ENCODE peak calls at places on chromosomes 16 and 17, in five cellular contexts. T is MCF 10A; X is OCI-LY7; G is left ventricle myocardium superior; P is stimulated activated CD4-positive, alpha-beta T cell treated with anti-CD3 and anti-CD28 coated beads, Interleukin-1b, Interleukin-23, amount 100 ng/mL, for 1 hour. H is an unnamed sample.
A peak's percentile ranks its signal among the peaks of the same experiment; 100 is the strongest.

GRCh38 chr16:70258065-70258464 is 6.3 kb upstream of the EXOSC6 start:
- DNase-seq in P (no peak), X (no peak), T (no peak), G (no peak), H (no peak)

GRCh38 chr16:3580686-3581085 is 3.5 kb upstream of the NLRC3 start:
- DNase-seq in T (no peak), X (peak; percentile 37), G (no peak), P (no peak), H (no peak)

GRCh38 chr17:49575524-49576120 is at the start of gene NXPH3:
- DNase-seq in G (peak; percentile 87), T (peak; percentile 54), X (peak; percentile 41), P (peak; percentile 44), H (no peak)

GRCh38 chr17:77356690-77357201 is 216.0 kb downstream of the SEC14L1 start:
- DNase-seq in P (no peak), G (no peak), X (no peak), T (no peak), H (no peak)

GRCh38 chr16:89954462-89954861 is 5.9 kb downstream of the DEF8 start:
- DNase-seq in G (no peak), P (no peak), T (no peak), X (no peak), H (no peak)

GRCh38 chr16:67104845-67105244 is 4.9 kb upstream of the PHAF1 start:
- DNase-seq in X (no peak), G (no peak), P (no peak), T (peak; percentile 34), H (no peak)

GRCh38 chr17:21377821-21378396 is 1.8 kb downstream of the KCNJ12 start:
- DNase-seq in T (no peak), G (no peak), P (no peak), X (no peak), H (no peak)

GRCh38 chr17:82361885-82362633 is 3.0 kb downstream of the TEX19 start:
- DNase-seq in P (no peak), X (no peak), G (no peak), T (no peak), H (no peak)

GRCh38 chr17:33292184-33292980 is 713 bp downstream of the ASIC2 start:
- DNase-seq in G (no peak), X (no peak), T (no peak), P (no peak), H (no peak)

GRCh38 chr16:49010879-49011278 is 270.8 kb downstream of the CBLN1 start:
- DNase-seq in X (no peak), P (no peak), G (no peak), T (no peak), H (no peak)

GRCh38 chr17:82940226-82941020 is 100.6 kb upstream of the ZNF750 start:
- DNase-seq in X (no peak), P (no peak), G (no peak), T (no peak), H (no peak)

GRCh38 chr16:5045499-5046115 is 11.9 kb upstream of the NAGPA start:
- DNase-seq in T (no peak), G (no peak), X (no peak), P (no peak), H (no peak)

GRCh38 chr17:13114601-13115024 is 96.8 kb upstream of the ELAC2 start:
- DNase-seq in G (peak; percentile 41), X (peak; percentile 2), P (no peak), T (peak; percentile 55), H (peak; percentile 48)

GRCh38 chr17:17388657-17389496 is 85.7 kb downstream of the NT5M start:
- DNase-seq in G (no peak), P (no peak), X (no peak), T (no peak), H (peak; percentile 34)

GRCh38 chr16:54407596-54407995 is 121.0 kb upstream of the IRX3 start:
- DNase-seq in G (no peak), X (no peak), T (peak; percentile 38), P (no peak), H (no peak)

GRCh38 chr16:75244844-75245758 is 6.3 kb downstream of the BCAR1 start:
- DNase-seq in T (peak; percentile 87), G (peak; percentile 90), X (peak; percentile 66), P (no peak), H (peak; percentile 99)

GRCh38 chr16:56269276-56269675 is 78.0 kb downstream of the GNAO1 start:
- DNase-seq in P (no peak), X (no peak), G (no peak), T (no peak), H (no peak)

GRCh38 chr17:40978752-40979151 is 5.4 kb downstream of the KRT40 start:
- DNase-seq in T (no peak), G (no peak), X (no peak), P (no peak), H (no peak)

GRCh38 chr16:83068686-83069085 is 441.9 kb downstream of the CDH13 start:
- DNase-seq in P (no peak), G (no peak), T (peak; percentile 16), X (no peak), H (peak; percentile 51)

GRCh38 chr16:57316390-57317017 is 32.0 kb upstream of the PLLP start:
- DNase-seq in P (no peak), X (no peak), T (peak; percentile 91), G (no peak), H (peak; percentile 88)

GRCh38 chr17:48646183-48647102 is 20.3 kb upstream of the HOXB9 start:
- DNase-seq in G (no peak), P (no peak), X (no peak), T (no peak), H (peak; percentile 77)

GRCh38 chr16:69402448-69402847 is 16.6 kb upstream of the TERF2 start:
- DNase-seq in G (no peak), P (no peak), T (no peak), X (peak; percentile 21), H (no peak)

GRCh38 chr16:57846078-57846697 is 43.9 kb upstream of the KIFC3 start:
- DNase-seq in P (no peak), X (no peak), T (no peak), G (no peak), H (no peak)

GRCh38 chr17:74231846-74232713 is 18.7 kb downstream of the TTYH2 start:
- DNase-seq in X (no peak), G (no peak), P (no peak), T (no peak), H (no peak)

GRCh38 chr17:9676742-9677387 is 31.5 kb downstream of the USP43 start:
- DNase-seq in X (no peak), G (no peak), T (peak; percentile 97), P (no peak), H (peak; percentile 97)

GRCh38 chr16:10646581-10647263 is 48.0 kb downstream of the TEKT5 start:
- DNase-seq in G (no peak), P (no peak), X (no peak), T (no peak), H (no peak)

GRCh38 chr16:49635591-49636581 is 220.0 kb downstream of the ZNF423 start:
- DNase-seq in T (no peak), P (no peak), X (no peak), G (no peak), H (no peak)

H was measured in HT1080.